ENCODE peak calls at places on chromosomes 1 and 21, in eight cellular contexts. M is Calu3, J is T-cell, L is aorta, I is AG08395, Q is NCI-H1436, W is NCI-H774, C is GM18507. V is an unnamed sample.

GRCh38 chr1:25569599-25570458 is 26.4 kb downstream of the LDLRAP1 start:
- DNase-seq in M (no peak), J (no peak), L (no peak), I (no peak), Q (no peak), W (no peak), C (no peak), V (peak; percentile 15)

GRCh38 chr1:25733271-25733670 is 66.7 kb upstream of the SELENON start:
- DNase-seq in M (no peak), J (no peak), L (peak; percentile 30), I (no peak), Q (no peak), W (no peak), C (no peak), V (no peak)

GRCh38 chr1:198556969-198557368 is 16.5 kb upstream of the ATP6V1G3 start:
- DNase-seq in M (no peak), J (peak; percentile 53), L (peak; percentile 69), I (no peak), Q (no peak), W (no peak), C (peak; percentile 11), V (no peak)

GRCh38 chr1:226977288-226977972 is 37.3 kb downstream of the COQ8A start:
- DNase-seq in M (no peak), J (no peak), L (no peak), I (no peak), Q (no peak), W (no peak), C (no peak), V (no peak)

GRCh38 chr1:34113887-34114286 is 51.1 kb downstream of the CSMD2 start:
- DNase-seq in M (peak; percentile 4), J (no peak), L (no peak), I (peak; percentile 18), Q (no peak), W (peak; percentile 16), C (no peak), V (peak; percentile 16)

GRCh38 chr21:26389971-26390641 is 183.0 kb downstream of the CYYR1 start:
- DNase-seq in M (peak; percentile 9), J (no peak), L (no peak), I (peak; percentile 50), Q (no peak), W (no peak), C (no peak), V (peak; percentile 26)

GRCh38 chr1:39898648-39899603 is 2.8 kb downstream of the MYCL start:
- DNase-seq in M (peak; percentile 36), J (no peak), L (no peak), I (peak; percentile 53), Q (peak; percentile 80), W (peak; percentile 93), C (no peak), V (peak; percentile 68)

GRCh38 chr1:225811622-225812487 is 1.9 kb downstream of the EPHX1 start:
- DNase-seq in M (no peak), J (no peak), L (no peak), I (peak; percentile 21), Q (no peak), W (no peak), C (no peak), V (peak; percentile 48)

GRCh38 chr1:29156543-29157268 is 25.0 kb downstream of the SRSF4 start:
- DNase-seq in M (no peak), J (no peak), L (no peak), I (no peak), Q (no peak), W (no peak), C (no peak), V (peak; percentile 84)

GRCh38 chr1:197199923-197200467 is 53.5 kb upstream of the ASPM start:
- DNase-seq in M (no peak), J (no peak), L (no peak), I (no peak), Q (no peak), W (peak; percentile 5), C (no peak), V (peak; percentile 10)

GRCh38 chr1:25819496-25820246 is at the start of gene MTFR1L:
- DNase-seq in M (peak; percentile 81), J (peak; percentile 86), L (peak; percentile 93), I (peak; percentile 93), Q (peak; percentile 73), W (peak; percentile 58), C (peak; percentile 98), V (peak; percentile 69)